ENCODE peak calls at places on chromosome 6, in five cellular contexts. U is HCT116, L is ovary, B is body of pancreas, P is IMR-90. A is an unnamed sample.

GRCh38 chr6:47047479-47048411 is 5.6 kb upstream of the ADGRF1 start:
- DNase-seq in U (peak), L (peak), B (peak), P (peak), A (peak)

GRCh38 chr6:170136541-170137175 is 154.2 kb downstream of the DLL1 start:
- DNase-seq in U (no peak), L (no peak), B (peak), P (no peak), A (peak)

GRCh38 chr6:139687055-139687454 is 312.6 kb upstream of the CITED2 start:
- DNase-seq in U (no peak), L (no peak), B (no peak), P (no peak), A (no peak)

GRCh38 chr6:53986165-53986720 is 125.0 kb upstream of the MLIP start:
- DNase-seq in U (peak), L (no peak), B (peak), P (peak), A (peak)

GRCh38 chr6:83884523-83884922 is 25.0 kb downstream of the CYB5R4 start:
- DNase-seq in U (peak), L (no peak), B (no peak), P (peak), A (no peak)

GRCh38 chr6:160102956-160103824 is 18.4 kb upstream of the SLC22A1 start:
- DNase-seq in U (peak), L (no peak), B (no peak), P (peak), A (no peak)

GRCh38 chr6:56946368-56946767 is 8.5 kb upstream of the BEND6 start:
- DNase-seq in U (no peak), L (no peak), B (no peak), P (peak), A (no peak)

GRCh38 chr6:138403324-138403800 is 661 bp upstream of the HEBP2 start:
- DNase-seq in U (no peak), L (peak), B (peak), P (no peak), A (peak)

GRCh38 chr6:90758741-90759140 is 171.9 kb upstream of the MAP3K7 start:
- DNase-seq in U (no peak), L (no peak), B (no peak), P (no peak), A (no peak)

GRCh38 chr6:21496749-21497148 is 96.8 kb upstream of the SOX4 start:
- DNase-seq in U (no peak), L (no peak), B (no peak), P (no peak), A (no peak)

GRCh38 chr6:157990321-157991066 is 8.8 kb downstream of the SYNJ2 start:
- DNase-seq in U (no peak), L (no peak), B (no peak), P (no peak), A (no peak)

GRCh38 chr6:66336171-66336570 is 629.1 kb upstream of the EYS start:
- DNase-seq in U (no peak), L (no peak), B (no peak), P (no peak), A (no peak)

GRCh38 chr6:2478200-2478599 is 232.8 kb upstream of the GMDS start:
- DNase-seq in U (no peak), L (no peak), B (no peak), P (peak), A (no peak)

GRCh38 chr6:143673638-143674037 is 4.1 kb upstream of the PHACTR2 start:
- DNase-seq in U (peak), L (no peak), B (no peak), P (peak), A (no peak)

GRCh38 chr6:35473849-35474128 is 5.6 kb downstream of the RPL10A start:
- DNase-seq in U (no peak), L (no peak), B (no peak), P (no peak), A (no peak)

GRCh38 chr6:16238057-16238657 is at the start of gene GMPR:
- DNase-seq in U (peak), L (peak), B (peak), P (peak), A (peak)

GRCh38 chr6:56915832-56916231 is 39.1 kb upstream of the BEND6 start:
- DNase-seq in U (no peak), L (no peak), B (no peak), P (no peak), A (no peak)

GRCh38 chr6:108606130-108606797 is 45.5 kb downstream of the FOXO3 start:
- DNase-seq in U (no peak), L (no peak), B (no peak), P (no peak), A (no peak)

GRCh38 chr6:16807956-16808355 is 46.7 kb upstream of the ATXN1 start:
- DNase-seq in U (no peak), L (no peak), B (no peak), P (no peak), A (no peak)

GRCh38 chr6:82741996-82742385 is 323.6 kb downstream of the UBE3D start:
- DNase-seq in U (no peak), L (no peak), B (no peak), P (no peak), A (no peak)

GRCh38 chr6:73248192-73248898 is 14.7 kb downstream of the KHDC1 start:
- DNase-seq in U (no peak), L (no peak), B (no peak), P (no peak), A (no peak)

GRCh38 chr6:88679841-88680240 is 283.6 kb downstream of the RNGTT start:
- DNase-seq in U (no peak), L (no peak), B (no peak), P (no peak), A (no peak)

GRCh38 chr6:30740993-30741784 is 1.3 kb downstream of the FLOT1 start:
- DNase-seq in U (no peak), L (no peak), B (no peak), P (peak), A (no peak)

GRCh38 chr6:157832250-157832967 is 9.4 kb downstream of the SNX9 start:
- DNase-seq in U (no peak), L (no peak), B (no peak), P (peak), A (no peak)

GRCh38 chr6:77650098-77650663 is 2.7 kb upstream of the MEI4 start:
- DNase-seq in U (no peak), L (no peak), B (peak), P (no peak), A (peak)

GRCh38 chr6:151437401-151437800 is 14.5 kb downstream of the RMND1 start:
- DNase-seq in U (no peak), L (no peak), B (no peak), P (peak), A (no peak)

GRCh38 chr6:139888691-139889122 is 514.3 kb upstream of the CITED2 start:
- DNase-seq in U (no peak), L (no peak), B (no peak), P (peak), A (no peak)

GRCh38 chr6:29926795-29927427 is 15.4 kb upstream of the HLA-A start:
- DNase-seq in U (no peak), L (peak), B (peak), P (peak), A (peak)

GRCh38 chr6:2351090-2351489 is 105.7 kb upstream of the GMDS start:
- DNase-seq in U (no peak), L (no peak), B (no peak), P (no peak), A (no peak)

GRCh38 chr6:94673251-94673650 is 904.1 kb upstream of the MANEA start:
- DNase-seq in U (no peak), L (no peak), B (no peak), P (no peak), A (no peak)

GRCh38 chr6:158356586-158357546 is 44.6 kb downstream of the TULP4 start:
- DNase-seq in U (no peak), L (no peak), B (no peak), P (no peak), A (no peak)

GRCh38 chr6:19297880-19298279 is 539.3 kb upstream of the ID4 start:
- DNase-seq in U (no peak), L (no peak), B (no peak), P (no peak), A (no peak)

GRCh38 chr6:96897396-96898240 is at the start of gene NDUFAF4:
- DNase-seq in U (peak), L (peak), B (peak), P (peak), A (peak)

GRCh38 chr6:96898241-96898851 is 655 bp upstream of the NDUFAF4 start:
- DNase-seq in U (no peak), L (no peak), B (no peak), P (peak), A (no peak)

GRCh38 chr6:96900873-96901272 is 3.2 kb upstream of the NDUFAF4 start:
- DNase-seq in U (no peak), L (no peak), B (no peak), P (no peak), A (no peak)

GRCh38 chr6:96899599-96899998 is 1.9 kb upstream of the NDUFAF4 start:
- DNase-seq in U (no peak), L (no peak), B (no peak), P (no peak), A (no peak)

DNA sequence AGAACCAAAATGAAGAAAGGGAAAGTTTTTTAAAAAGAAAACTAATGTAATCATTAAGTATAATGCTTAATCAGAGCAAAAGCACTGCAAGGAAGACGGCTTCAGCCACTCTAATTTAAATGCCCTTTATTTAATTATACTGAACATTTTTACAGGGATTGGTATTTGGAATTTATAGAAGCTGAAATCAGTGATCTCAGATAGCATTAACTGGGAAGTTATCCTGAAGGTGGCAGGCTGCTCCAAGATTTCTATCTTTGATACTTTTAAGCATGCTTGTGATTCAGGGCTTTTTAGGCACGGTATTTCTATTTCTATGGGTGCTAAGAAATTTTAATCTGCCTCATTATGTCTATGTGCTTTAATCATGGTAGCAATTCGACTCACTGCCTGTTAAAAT is 1.3 kb upstream of the NDUFAF4 start:
- DNase-seq in U (peak), L (no peak), B (no peak), P (peak), A (peak)
- H3K4me3 ChIP-seq in U (peak), L (no peak), B (no peak), P (no peak), A (no peak)

DNA sequence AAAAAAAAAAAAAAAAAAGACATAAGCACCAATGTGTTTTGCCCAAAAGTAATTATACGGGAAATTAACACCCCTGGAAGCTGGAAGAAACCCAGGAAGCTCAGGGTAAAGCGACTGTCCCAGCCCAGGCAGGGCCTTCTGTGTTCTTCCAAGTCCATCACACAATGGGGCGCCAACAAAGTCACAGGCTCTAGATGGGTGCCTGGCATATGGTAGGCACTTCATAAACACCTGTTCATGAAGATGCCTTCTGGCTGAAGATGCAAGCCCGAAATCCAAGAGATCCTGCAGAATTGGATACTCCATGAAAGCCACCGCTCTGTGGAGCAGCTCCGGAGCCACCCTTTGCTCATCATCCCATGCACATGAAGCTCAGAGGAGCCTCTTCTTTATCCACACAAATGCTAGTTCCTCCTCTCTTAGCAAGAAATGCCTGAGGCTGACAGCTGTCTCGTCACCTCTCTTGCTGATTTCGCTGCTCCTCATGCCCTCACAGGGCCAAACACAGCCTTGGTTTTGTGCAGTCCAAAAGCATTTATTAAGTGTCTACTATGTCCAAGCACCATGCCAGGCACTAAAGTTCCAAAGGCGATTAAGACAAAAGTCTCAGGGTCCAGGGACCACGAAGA is 76.6 kb downstream of the TRERF1 start:
- DNase-seq in U (no peak), L (no peak), B (no peak), P (no peak), A (no peak)
- H3K4me3 ChIP-seq in U (no peak), L (no peak), B (no peak), P (no peak), A (no peak)

DNA sequence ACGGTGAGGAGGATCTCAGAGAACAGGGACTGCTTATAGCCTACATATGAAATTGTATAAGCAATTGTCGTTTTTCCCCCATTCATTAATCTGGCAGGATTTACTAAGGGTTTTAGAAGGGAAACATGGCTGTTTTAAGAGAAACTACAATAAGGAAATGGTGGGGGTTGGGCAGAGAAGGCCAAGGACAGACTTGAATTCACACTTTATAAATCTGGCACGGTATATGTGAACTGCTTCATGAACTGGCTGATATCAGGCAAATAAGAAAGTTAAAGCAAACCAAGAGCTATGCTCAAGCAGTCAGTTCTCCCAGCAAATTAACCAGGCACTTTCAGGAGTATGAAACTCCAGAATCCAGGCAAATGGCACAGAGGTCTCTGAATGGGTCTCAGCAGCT is 260.7 kb upstream of the MARCKS start:
- DNase-seq in U (no peak), L (no peak), B (no peak), P (no peak), A (no peak)
- H3K4me3 ChIP-seq in U (no peak), L (no peak), B (no peak), P (no peak), A (no peak)

DNA sequence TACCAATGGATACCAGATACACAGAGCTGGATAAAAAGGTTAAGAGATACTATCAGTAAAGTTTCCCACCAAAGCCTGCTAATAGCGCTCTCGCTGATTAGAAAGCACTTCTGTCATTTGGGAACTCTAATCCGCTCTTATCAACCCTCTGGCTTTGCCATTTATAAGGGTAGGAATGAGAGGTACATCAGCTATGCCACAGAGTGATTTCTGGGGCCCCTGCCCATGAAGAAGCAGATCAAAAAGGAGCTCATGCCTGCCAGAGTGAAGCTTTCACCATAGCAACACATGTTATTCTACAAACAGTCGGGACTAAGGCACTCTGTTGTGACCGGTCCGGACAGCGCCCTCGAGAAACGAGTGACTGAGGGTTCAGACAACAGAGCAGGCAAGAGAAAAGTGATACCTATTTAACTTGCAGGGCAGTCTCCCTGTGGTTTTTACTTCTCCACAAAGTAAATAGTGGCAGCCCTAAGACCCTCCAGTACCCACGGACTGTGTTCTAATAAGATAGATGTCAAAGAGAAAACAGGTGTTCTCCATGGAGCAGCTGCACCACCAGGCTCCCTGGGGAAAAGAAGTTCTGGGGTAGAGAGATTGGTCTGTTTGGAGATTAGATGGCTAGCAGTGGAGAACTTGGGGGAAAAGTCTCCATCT is 5.6 kb downstream of the TRAM2 start:
- DNase-seq in U (no peak), L (no peak), B (no peak), P (no peak), A (no peak)
- H3K4me3 ChIP-seq in U (no peak), L (no peak), B (no peak), P (no peak), A (no peak)

GRCh38 chr6:106637051-106637717 is 7.8 kb downstream of the QRSL1 start:
- DNase-seq in U (no peak), L (no peak), B (no peak), P (no peak), A (no peak)

GRCh38 chr6:106639812-106640211 is 10.4 kb downstream of the QRSL1 start:
- DNase-seq in U (no peak), L (no peak), B (no peak), P (no peak), A (no peak)

GRCh38 chr6:106642476-106642875 is 13.1 kb downstream of the QRSL1 start:
- DNase-seq in U (no peak), L (no peak), B (no peak), P (no peak), A (no peak)

GRCh38 chr6:106634565-106634964 is 5.2 kb downstream of the QRSL1 start:
- DNase-seq in U (no peak), L (no peak), B (no peak), P (no peak), A (no peak)

DNA sequence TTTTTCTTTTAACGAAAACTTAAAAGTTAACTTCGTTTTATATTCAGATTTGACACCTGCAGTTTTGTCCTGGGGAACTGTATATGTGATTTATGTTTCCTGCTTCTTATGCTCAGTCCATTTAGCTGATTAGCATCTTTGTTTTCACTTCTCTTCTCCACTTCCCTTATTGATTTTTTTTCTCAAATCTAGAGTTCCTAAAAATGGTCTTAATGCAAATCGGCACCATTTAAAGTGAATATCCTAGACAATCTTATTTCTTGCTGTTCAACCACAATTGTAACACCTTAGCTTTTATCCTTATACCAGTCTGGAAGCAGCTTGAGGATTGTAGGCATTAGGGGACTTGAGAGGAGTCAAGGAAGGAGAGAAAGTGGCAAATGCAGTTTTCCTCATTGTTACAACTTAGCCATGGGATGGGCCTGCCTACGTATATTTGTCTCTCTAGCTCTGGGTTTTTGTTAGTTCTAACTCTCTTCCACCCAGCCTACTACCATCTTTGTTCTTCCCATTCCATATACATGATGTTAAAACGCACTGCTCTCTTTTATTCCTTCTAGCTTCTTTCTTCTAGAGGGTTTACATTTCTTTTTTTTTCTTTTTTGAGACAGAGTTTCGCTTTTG is 8.5 kb downstream of the QRSL1 start:
- DNase-seq in U (no peak), L (no peak), B (no peak), P (no peak), A (no peak)
- H3K4me3 ChIP-seq in U (no peak), L (no peak), B (no peak), P (no peak), A (no peak)

GRCh38 chr6:133407320-133408100 is 166.4 kb downstream of the EYA4 start:
- DNase-seq in U (no peak), L (no peak), B (no peak), P (no peak), A (no peak)
- H3K4me3 ChIP-seq in U (no peak), L (no peak), B (no peak), P (no peak), A (no peak)

GRCh38 chr6:44250718-44251123 is 3.8 kb downstream of the HSP90AB1 start:
- DNase-seq in U (no peak), L (no peak), B (no peak), P (no peak), A (no peak)
- H3K4me3 ChIP-seq in U (no peak), L (no peak), B (no peak), P (no peak), A (no peak)

DNA sequence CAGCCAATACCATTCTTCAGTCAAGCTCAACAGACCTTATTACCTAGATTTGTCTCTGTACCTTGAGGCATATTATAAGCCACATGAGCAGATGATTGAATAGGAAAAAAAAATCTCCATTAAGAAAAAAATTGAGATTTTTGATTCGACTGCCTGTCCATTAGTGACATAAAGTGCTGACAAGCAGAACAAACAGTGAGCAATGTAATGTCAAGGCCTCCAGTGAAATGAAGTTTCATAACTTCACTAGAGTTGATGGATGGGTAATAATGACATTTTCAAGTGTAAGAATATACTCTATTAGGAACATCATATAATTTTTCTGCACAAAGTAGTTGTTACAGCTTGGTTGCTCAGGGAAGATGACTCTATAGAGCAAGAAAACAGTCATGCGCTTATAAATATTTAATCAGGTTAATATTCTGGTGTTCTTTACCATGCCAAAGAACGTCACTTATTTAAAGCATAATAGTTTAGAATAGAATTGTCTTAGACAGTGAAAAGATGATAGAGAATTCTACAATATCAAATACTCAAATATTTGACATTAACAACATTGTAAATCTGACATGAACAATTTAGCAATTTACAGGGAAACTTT is 783.7 kb downstream of the EPHA7 start:
- DNase-seq in U (no peak), L (no peak), B (no peak), P (no peak), A (no peak)
- H3K4me3 ChIP-seq in U (no peak), L (no peak), B (no peak), P (no peak), A (no peak)

GRCh38 chr6:98572579-98572978 is 261.8 kb upstream of the POU3F2 start:
- DNase-seq in U (no peak), L (no peak), B (no peak), P (no peak), A (no peak)

GRCh38 chr6:98576811-98577210 is 257.6 kb upstream of the POU3F2 start:
- DNase-seq in U (no peak), L (no peak), B (no peak), P (no peak), A (no peak)

GRCh38 chr6:98579089-98579488 is 255.3 kb upstream of the POU3F2 start:
- DNase-seq in U (no peak), L (no peak), B (no peak), P (no peak), A (no peak)

GRCh38 chr6:98579941-98580340 is 254.4 kb upstream of the POU3F2 start:
- DNase-seq in U (no peak), L (no peak), B (no peak), P (peak), A (no peak)

GRCh38 chr6:98574991-98575390 is 259.4 kb upstream of the POU3F2 start:
- DNase-seq in U (no peak), L (no peak), B (peak), P (no peak), A (peak)
- H3K4me3 ChIP-seq in U (no peak), L (no peak), B (no peak), P (no peak), A (no peak)